ENCODE peak calls at places on chromosomes 1 and 21, in ten cellular contexts. One of them, this sample, is unnamed.

GRCh38 chr21:17783816-17784598 is 35.1 kb downstream of the C21orf91 start:
- DNase-seq in suprapubic skin: no peak
- DNase-seq in cardiac fibroblast: no peak
- DNase-seq in uterus: no peak
- DNase-seq in MM.1S: peak; percentile 89
- DNase-seq in transverse colon: peak; percentile 22
- DNase-seq in neural progenitor cell: no peak
- DNase-seq in retinal pigment epithelial cell: no peak
- DNase-seq in BE2C: no peak
- DNase-seq in tibial nerve: no peak
- DNase-seq in this sample: no peak

GRCh38 chr1:187390157-187390556 is 561.4 kb downstream of the PLA2G4A start:
- DNase-seq in suprapubic skin: no peak
- DNase-seq in cardiac fibroblast: no peak
- DNase-seq in uterus: no peak
- DNase-seq in MM.1S: no peak
- DNase-seq in transverse colon: no peak
- DNase-seq in neural progenitor cell: no peak
- DNase-seq in retinal pigment epithelial cell: no peak
- DNase-seq in BE2C: no peak
- DNase-seq in tibial nerve: no peak
- DNase-seq in this sample: no peak

GRCh38 chr1:19414490-19414889 is 70.8 kb downstream of the CAPZB start:
- DNase-seq in suprapubic skin: no peak
- DNase-seq in cardiac fibroblast: no peak
- DNase-seq in uterus: no peak
- DNase-seq in MM.1S: no peak
- DNase-seq in transverse colon: no peak
- DNase-seq in neural progenitor cell: no peak
- DNase-seq in retinal pigment epithelial cell: no peak
- DNase-seq in BE2C: no peak
- DNase-seq in tibial nerve: no peak
- DNase-seq in this sample: no peak

GRCh38 chr1:65441464-65441863 is 21.0 kb downstream of the LEPR start:
- DNase-seq in suprapubic skin: no peak
- DNase-seq in cardiac fibroblast: no peak
- DNase-seq in uterus: no peak
- DNase-seq in MM.1S: no peak
- DNase-seq in transverse colon: no peak
- DNase-seq in neural progenitor cell: no peak
- DNase-seq in retinal pigment epithelial cell: no peak
- DNase-seq in BE2C: no peak
- DNase-seq in tibial nerve: no peak
- DNase-seq in this sample: no peak

GRCh38 chr1:94310570-94311270 is 73.3 kb upstream of the ARHGAP29 start:
- DNase-seq in suprapubic skin: no peak
- DNase-seq in cardiac fibroblast: no peak
- DNase-seq in uterus: no peak
- DNase-seq in MM.1S: no peak
- DNase-seq in transverse colon: no peak
- DNase-seq in neural progenitor cell: no peak
- DNase-seq in retinal pigment epithelial cell: no peak
- DNase-seq in BE2C: no peak
- DNase-seq in tibial nerve: no peak
- DNase-seq in this sample: no peak

GRCh38 chr1:197519741-197520334 is 251.8 kb downstream of the CRB1 start:
- DNase-seq in suprapubic skin: no peak
- DNase-seq in cardiac fibroblast: peak; percentile 44
- DNase-seq in uterus: no peak
- DNase-seq in MM.1S: peak; percentile 17
- DNase-seq in transverse colon: no peak
- DNase-seq in neural progenitor cell: peak; percentile 15
- DNase-seq in retinal pigment epithelial cell: no peak
- DNase-seq in BE2C: no peak
- DNase-seq in tibial nerve: no peak
- DNase-seq in this sample: no peak

GRCh38 chr1:41888756-41889155 is 30.0 kb downstream of the HIVEP3 start:
- DNase-seq in suprapubic skin: no peak
- DNase-seq in cardiac fibroblast: no peak
- DNase-seq in uterus: no peak
- DNase-seq in MM.1S: no peak
- DNase-seq in transverse colon: no peak
- DNase-seq in neural progenitor cell: no peak
- DNase-seq in retinal pigment epithelial cell: no peak
- DNase-seq in BE2C: no peak
- DNase-seq in tibial nerve: no peak
- DNase-seq in this sample: no peak

GRCh38 chr1:15337656-15338402 is 71.9 kb upstream of the EFHD2 start:
- DNase-seq in suprapubic skin: no peak
- DNase-seq in cardiac fibroblast: peak; percentile 90
- DNase-seq in uterus: no peak
- DNase-seq in MM.1S: no peak
- DNase-seq in transverse colon: no peak
- DNase-seq in neural progenitor cell: no peak
- DNase-seq in retinal pigment epithelial cell: no peak
- DNase-seq in BE2C: no peak
- DNase-seq in tibial nerve: no peak
- DNase-seq in this sample: peak; percentile 64

GRCh38 chr1:70760170-70760569 is 287.4 kb downstream of the PTGER3 start:
- DNase-seq in suprapubic skin: no peak
- DNase-seq in cardiac fibroblast: no peak
- DNase-seq in uterus: no peak
- DNase-seq in MM.1S: no peak
- DNase-seq in transverse colon: no peak
- DNase-seq in neural progenitor cell: no peak
- DNase-seq in retinal pigment epithelial cell: no peak
- DNase-seq in BE2C: no peak
- DNase-seq in tibial nerve: no peak
- DNase-seq in this sample: no peak

GRCh38 chr1:99327357-99327756 is 63.1 kb downstream of the PLPPR4 start:
- DNase-seq in suprapubic skin: no peak
- DNase-seq in cardiac fibroblast: no peak
- DNase-seq in uterus: no peak
- DNase-seq in MM.1S: no peak
- DNase-seq in transverse colon: no peak
- DNase-seq in neural progenitor cell: no peak
- DNase-seq in retinal pigment epithelial cell: no peak
- DNase-seq in BE2C: no peak
- DNase-seq in tibial nerve: no peak
- DNase-seq in this sample: no peak

GRCh38 chr1:66242646-66243547 is 291.1 kb upstream of the SGIP1 start:
- DNase-seq in suprapubic skin: peak; percentile 83
- DNase-seq in cardiac fibroblast: peak; percentile 90
- DNase-seq in uterus: peak; percentile 89
- DNase-seq in MM.1S: peak; percentile 82
- DNase-seq in transverse colon: peak; percentile 86
- DNase-seq in neural progenitor cell: peak; percentile 90
- DNase-seq in retinal pigment epithelial cell: peak; percentile 65
- DNase-seq in BE2C: peak; percentile 81
- DNase-seq in tibial nerve: peak; percentile 82
- DNase-seq in this sample: peak; percentile 86

DNA sequence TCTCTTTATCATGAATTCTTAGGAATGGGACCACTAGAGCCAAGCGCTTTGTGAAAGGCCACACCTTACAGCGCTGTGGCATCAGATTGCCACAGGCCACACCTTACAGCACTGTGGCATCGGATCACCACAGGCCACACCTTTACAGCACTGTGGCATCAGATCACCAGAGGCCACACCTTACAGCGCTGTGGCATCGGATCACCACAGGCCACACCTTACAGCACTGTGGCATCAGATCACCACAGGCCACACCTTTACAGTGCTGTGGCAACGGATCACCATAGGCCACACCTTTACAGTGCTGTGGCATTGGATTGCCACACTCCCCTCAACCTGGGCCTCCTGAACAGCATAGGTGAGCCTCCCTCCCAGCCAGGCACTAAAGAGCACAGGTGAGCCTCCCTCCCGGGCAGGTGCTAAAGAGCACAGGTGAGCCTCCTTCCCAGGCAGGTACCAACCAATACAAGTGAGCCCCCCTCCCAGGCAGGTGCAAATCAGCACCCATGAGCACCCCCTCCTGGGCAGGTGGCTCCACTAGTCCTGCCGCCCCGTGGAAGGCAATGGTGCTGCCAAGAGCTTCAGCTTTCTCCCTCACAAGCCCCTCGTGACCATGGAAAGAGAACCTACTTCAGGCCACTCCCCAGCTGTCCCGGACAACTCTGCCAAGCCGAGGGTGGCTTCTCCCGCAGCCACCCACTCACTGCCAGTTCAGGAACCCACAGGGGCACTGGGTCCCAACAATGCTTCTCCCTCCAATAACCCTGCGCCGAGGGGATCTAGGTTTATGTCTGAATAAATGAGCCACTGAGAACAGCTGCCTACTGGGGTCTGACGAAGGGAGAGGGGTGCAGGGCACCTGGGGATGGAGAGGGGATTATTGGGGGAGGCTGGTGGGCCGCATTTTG is 46.7 kb downstream of the PRDM15 start:
- DNase-seq in suprapubic skin: no peak
- DNase-seq in cardiac fibroblast: no peak
- DNase-seq in uterus: no peak
- DNase-seq in MM.1S: peak; percentile 28
- DNase-seq in transverse colon: no peak
- DNase-seq in neural progenitor cell: no peak
- DNase-seq in retinal pigment epithelial cell: no peak
- DNase-seq in BE2C: no peak
- DNase-seq in tibial nerve: no peak
- DNase-seq in this sample: no peak
- TF ChIP-seq CTCF in suprapubic skin: no peak
- TF ChIP-seq CTCF in cardiac fibroblast: no peak
- TF ChIP-seq CTCF in uterus: no peak
- TF ChIP-seq CTCF in MM.1S: peak; percentile 40
- TF ChIP-seq CTCF in transverse colon: no peak
- TF ChIP-seq CTCF in neural progenitor cell: no peak
- TF ChIP-seq CTCF in retinal pigment epithelial cell: no peak
- TF ChIP-seq CTCF in BE2C: no peak
- TF ChIP-seq CTCF in tibial nerve: no peak
- TF ChIP-seq CTCF in this sample: no peak

GRCh38 chr1:218498061-218498938 is 153.2 kb downstream of the TGFB2 start:
- DNase-seq in suprapubic skin: no peak
- DNase-seq in cardiac fibroblast: peak; percentile 88
- DNase-seq in uterus: no peak
- DNase-seq in MM.1S: no peak
- DNase-seq in transverse colon: no peak
- DNase-seq in neural progenitor cell: no peak
- DNase-seq in retinal pigment epithelial cell: no peak
- DNase-seq in BE2C: no peak
- DNase-seq in tibial nerve: no peak
- DNase-seq in this sample: no peak
- H3K4me3 ChIP-seq in suprapubic skin: peak overlapping the region; percentile 26
- H3K4me3 ChIP-seq in cardiac fibroblast: peak overlapping the region; percentile 49
- H3K4me3 ChIP-seq in uterus: peak overlapping the region; percentile 5
- H3K4me3 ChIP-seq in MM.1S: no peak overlapping the region
- H3K4me3 ChIP-seq in transverse colon: no peak overlapping the region
- H3K4me3 ChIP-seq in neural progenitor cell: no peak overlapping the region
- H3K4me3 ChIP-seq in retinal pigment epithelial cell: no peak overlapping the region
- H3K4me3 ChIP-seq in BE2C: no peak overlapping the region
- H3K4me3 ChIP-seq in tibial nerve: no peak overlapping the region
- H3K4me3 ChIP-seq in this sample: peak overlapping the region; percentile 13

GRCh38 chr1:29551536-29551935 is 315.2 kb downstream of the PTPRU start:
- DNase-seq in suprapubic skin: peak; percentile 44
- DNase-seq in cardiac fibroblast: no peak
- DNase-seq in uterus: no peak
- DNase-seq in MM.1S: no peak
- DNase-seq in transverse colon: no peak
- DNase-seq in neural progenitor cell: no peak
- DNase-seq in retinal pigment epithelial cell: no peak
- DNase-seq in BE2C: no peak
- DNase-seq in tibial nerve: no peak
- DNase-seq in this sample: no peak

GRCh38 chr1:29551123-29551522 is 314.8 kb downstream of the PTPRU start:
- DNase-seq in suprapubic skin: peak; percentile 40
- DNase-seq in cardiac fibroblast: no peak
- DNase-seq in uterus: no peak
- DNase-seq in MM.1S: no peak
- DNase-seq in transverse colon: no peak
- DNase-seq in neural progenitor cell: no peak
- DNase-seq in retinal pigment epithelial cell: no peak
- DNase-seq in BE2C: no peak
- DNase-seq in tibial nerve: no peak
- DNase-seq in this sample: no peak

GRCh38 chr1:29548091-29548490 is 311.8 kb downstream of the PTPRU start:
- DNase-seq in suprapubic skin: peak; percentile 15
- DNase-seq in cardiac fibroblast: no peak
- DNase-seq in uterus: no peak
- DNase-seq in MM.1S: no peak
- DNase-seq in transverse colon: no peak
- DNase-seq in neural progenitor cell: no peak
- DNase-seq in retinal pigment epithelial cell: no peak
- DNase-seq in BE2C: no peak
- DNase-seq in tibial nerve: no peak
- DNase-seq in this sample: no peak

GRCh38 chr1:29549001-29549400 is 312.7 kb downstream of the PTPRU start:
- DNase-seq in suprapubic skin: peak; percentile 15
- DNase-seq in cardiac fibroblast: no peak
- DNase-seq in uterus: no peak
- DNase-seq in MM.1S: no peak
- DNase-seq in transverse colon: no peak
- DNase-seq in neural progenitor cell: no peak
- DNase-seq in retinal pigment epithelial cell: no peak
- DNase-seq in BE2C: no peak
- DNase-seq in tibial nerve: no peak
- DNase-seq in this sample: no peak

DNA sequence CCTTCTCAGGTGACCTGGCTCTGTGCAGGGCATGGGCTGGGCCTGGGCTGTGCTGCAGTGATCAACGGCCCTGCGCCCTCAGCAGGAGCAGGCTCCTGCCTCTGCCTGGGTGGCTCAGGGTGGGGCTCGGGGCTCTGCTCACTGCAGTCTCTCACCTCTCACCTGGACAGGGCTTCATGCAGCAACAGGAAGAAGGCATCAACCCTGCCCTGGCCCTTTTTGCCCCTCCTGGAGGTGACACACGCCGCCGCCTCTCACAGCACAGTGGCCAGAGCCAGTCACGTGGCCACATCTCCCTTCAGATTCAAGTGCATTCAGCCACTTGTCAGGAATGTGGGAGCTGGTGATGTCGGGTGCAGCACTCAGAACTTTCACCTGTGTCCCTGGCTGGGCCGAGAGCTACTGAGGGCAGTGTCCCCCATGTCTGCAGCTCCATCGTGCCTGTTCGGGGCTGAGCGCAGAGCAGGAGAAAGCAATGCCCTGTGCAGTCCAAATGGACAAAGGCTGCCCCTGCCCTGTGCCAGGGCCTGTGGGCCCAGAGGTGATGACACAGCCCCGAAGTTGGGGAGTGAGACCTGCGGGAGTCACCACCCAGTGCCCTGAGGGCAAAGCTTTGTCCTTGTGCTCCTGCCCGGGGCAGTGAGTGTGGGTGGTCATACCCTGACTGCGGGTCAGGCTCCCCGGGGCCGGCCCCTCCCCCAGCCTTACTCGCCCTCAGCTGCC is 314.0 kb downstream of the PTPRU start:
- DNase-seq in suprapubic skin: peak; percentile 56
- DNase-seq in cardiac fibroblast: no peak
- DNase-seq in uterus: no peak
- DNase-seq in MM.1S: no peak
- DNase-seq in transverse colon: no peak
- DNase-seq in neural progenitor cell: no peak
- DNase-seq in retinal pigment epithelial cell: no peak
- DNase-seq in BE2C: no peak
- DNase-seq in tibial nerve: no peak
- DNase-seq in this sample: no peak
- TF ChIP-seq CTCF in suprapubic skin: no peak
- TF ChIP-seq CTCF in cardiac fibroblast: no peak
- TF ChIP-seq CTCF in uterus: no peak
- TF ChIP-seq CTCF in MM.1S: no peak
- TF ChIP-seq CTCF in transverse colon: no peak
- TF ChIP-seq CTCF in neural progenitor cell: no peak
- TF ChIP-seq CTCF in retinal pigment epithelial cell: no peak
- TF ChIP-seq CTCF in BE2C: no peak
- TF ChIP-seq CTCF in tibial nerve: no peak
- TF ChIP-seq CTCF in this sample: no peak

GRCh38 chr1:227885648-227886502 is 61.9 kb downstream of the WNT9A start:
- DNase-seq in suprapubic skin: peak; percentile 78
- DNase-seq in cardiac fibroblast: peak; percentile 63
- DNase-seq in uterus: peak; percentile 82
- DNase-seq in MM.1S: no peak
- DNase-seq in transverse colon: peak; percentile 53
- DNase-seq in neural progenitor cell: no peak
- DNase-seq in retinal pigment epithelial cell: no peak
- DNase-seq in BE2C: peak; percentile 6
- DNase-seq in tibial nerve: peak; percentile 72
- DNase-seq in this sample: peak; percentile 31
- H3K4me3 ChIP-seq in suprapubic skin: peak overlapping the region; percentile 50
- H3K4me3 ChIP-seq in cardiac fibroblast: no peak overlapping the region
- H3K4me3 ChIP-seq in uterus: peak overlapping the region; percentile 39
- H3K4me3 ChIP-seq in MM.1S: no peak overlapping the region
- H3K4me3 ChIP-seq in transverse colon: no peak overlapping the region
- H3K4me3 ChIP-seq in neural progenitor cell: no peak overlapping the region
- H3K4me3 ChIP-seq in retinal pigment epithelial cell: no peak overlapping the region
- H3K4me3 ChIP-seq in BE2C: no peak overlapping the region
- H3K4me3 ChIP-seq in tibial nerve: no peak overlapping the region
- H3K4me3 ChIP-seq in this sample: no peak overlapping the region